ENCODE peak calls at places on chromosomes 13 and 19, in six cellular contexts. One of them, this sample, is unnamed.
A peak's percentile ranks its signal among the peaks of the same experiment; 100 is the strongest.

GRCh38 chr19:49704888-49705642 is 14.1 kb downstream of the CPT1C start:
- DNase-seq in GM23248: no peak
- DNase-seq in colonic mucosa: no peak
- DNase-seq in left colon: no peak
- DNase-seq in DMS153: no peak
- DNase-seq in psoas muscle: no peak
- DNase-seq in this sample: no peak

GRCh38 chr19:34838753-34839431 is 65.9 kb upstream of the ZNF599 start:
- DNase-seq in GM23248: peak; percentile 37
- DNase-seq in colonic mucosa: peak; percentile 45
- DNase-seq in left colon: no peak
- DNase-seq in DMS153: peak; percentile 3
- DNase-seq in psoas muscle: peak; percentile 18
- DNase-seq in this sample: no peak

GRCh38 chr19:51098366-51099069 is 9.7 kb downstream of the CTU1 start:
- DNase-seq in GM23248: no peak
- DNase-seq in colonic mucosa: no peak
- DNase-seq in left colon: peak; percentile 32
- DNase-seq in DMS153: no peak
- DNase-seq in psoas muscle: peak; percentile 37
- DNase-seq in this sample: no peak

GRCh38 chr19:33677745-33678426 is 56.1 kb downstream of the CHST8 start:
- DNase-seq in GM23248: no peak
- DNase-seq in colonic mucosa: no peak
- DNase-seq in left colon: no peak
- DNase-seq in DMS153: no peak
- DNase-seq in psoas muscle: no peak
- DNase-seq in this sample: no peak

GRCh38 chr19:39296055-39296645 is at the start of gene IFNL1:
- DNase-seq in GM23248: no peak
- DNase-seq in colonic mucosa: no peak
- DNase-seq in left colon: no peak
- DNase-seq in DMS153: no peak
- DNase-seq in psoas muscle: no peak
- DNase-seq in this sample: peak; percentile 25

GRCh38 chr19:38049105-38049649 is 142.2 kb downstream of the SIPA1L3 start:
- DNase-seq in GM23248: no peak
- DNase-seq in colonic mucosa: no peak
- DNase-seq in left colon: no peak
- DNase-seq in DMS153: no peak
- DNase-seq in psoas muscle: no peak
- DNase-seq in this sample: no peak

GRCh38 chr13:93029536-93029935 is 197.1 kb upstream of the GPC6 start:
- DNase-seq in GM23248: peak; percentile 65
- DNase-seq in colonic mucosa: no peak
- DNase-seq in left colon: no peak
- DNase-seq in DMS153: no peak
- DNase-seq in psoas muscle: no peak
- DNase-seq in this sample: no peak

GRCh38 chr19:44847144-44848035 is 1.3 kb downstream of the NECTIN2 start:
- DNase-seq in GM23248: peak; percentile 80
- DNase-seq in colonic mucosa: peak; percentile 86
- DNase-seq in left colon: peak; percentile 85
- DNase-seq in DMS153: peak; percentile 40
- DNase-seq in psoas muscle: peak; percentile 69
- DNase-seq in this sample: peak; percentile 85

GRCh38 chr19:18940791-18941627 is at the start of gene HOMER3:
- DNase-seq in GM23248: peak; percentile 85
- DNase-seq in colonic mucosa: peak; percentile 84
- DNase-seq in left colon: peak; percentile 49
- DNase-seq in DMS153: no peak
- DNase-seq in psoas muscle: peak; percentile 87
- DNase-seq in this sample: peak; percentile 71

GRCh38 chr13:107301724-107302374 is 733.9 kb upstream of the ARGLU1 start:
- DNase-seq in GM23248: peak; percentile 29
- DNase-seq in colonic mucosa: no peak
- DNase-seq in left colon: no peak
- DNase-seq in DMS153: peak; percentile 4
- DNase-seq in psoas muscle: no peak
- DNase-seq in this sample: no peak

GRCh38 chr19:1157931-1158884 is 15.9 kb downstream of the SBNO2 start:
- DNase-seq in GM23248: no peak
- DNase-seq in colonic mucosa: no peak
- DNase-seq in left colon: no peak
- DNase-seq in DMS153: no peak
- DNase-seq in psoas muscle: no peak
- DNase-seq in this sample: no peak

GRCh38 chr13:40375522-40376171 is 290.8 kb downstream of the FOXO1 start:
- DNase-seq in GM23248: peak; percentile 12
- DNase-seq in colonic mucosa: no peak
- DNase-seq in left colon: no peak
- DNase-seq in DMS153: no peak
- DNase-seq in psoas muscle: peak; percentile 38
- DNase-seq in this sample: no peak

GRCh38 chr13:44331912-44332840 is 41.4 kb upstream of the SERP2 start:
- DNase-seq in GM23248: peak; percentile 72
- DNase-seq in colonic mucosa: no peak
- DNase-seq in left colon: peak; percentile 65
- DNase-seq in DMS153: no peak
- DNase-seq in psoas muscle: peak; percentile 55
- DNase-seq in this sample: no peak

GRCh38 chr13:41383400-41383799 is 72.3 kb downstream of the NAA16 start:
- DNase-seq in GM23248: peak; percentile 10
- DNase-seq in colonic mucosa: no peak
- DNase-seq in left colon: no peak
- DNase-seq in DMS153: no peak
- DNase-seq in psoas muscle: no peak
- DNase-seq in this sample: no peak

GRCh38 chr19:55345818-55346724 is 6.4 kb downstream of the KMT5C start:
- DNase-seq in GM23248: peak; percentile 34
- DNase-seq in colonic mucosa: peak; percentile 82
- DNase-seq in left colon: peak; percentile 66
- DNase-seq in DMS153: no peak
- DNase-seq in psoas muscle: peak; percentile 65
- DNase-seq in this sample: no peak

GRCh38 chr13:59094149-59094548 is 1069.6 kb downstream of the DIAPH3 start:
- DNase-seq in GM23248: no peak
- DNase-seq in colonic mucosa: no peak
- DNase-seq in left colon: no peak
- DNase-seq in DMS153: no peak
- DNase-seq in psoas muscle: no peak
- DNase-seq in this sample: no peak

GRCh38 chr19:1019980-1020867 is 699 bp downstream of the TMEM259 start:
- DNase-seq in GM23248: no peak
- DNase-seq in colonic mucosa: peak; percentile 57
- DNase-seq in left colon: peak; percentile 57
- DNase-seq in DMS153: no peak
- DNase-seq in psoas muscle: no peak
- DNase-seq in this sample: no peak

GRCh38 chr19:46284635-46285034 is 12.2 kb upstream of the HIF3A start:
- DNase-seq in GM23248: no peak
- DNase-seq in colonic mucosa: no peak
- DNase-seq in left colon: no peak
- DNase-seq in DMS153: no peak
- DNase-seq in psoas muscle: no peak
- DNase-seq in this sample: no peak

GRCh38 chr19:35048911-35049411 is 7.4 kb downstream of the HPN start:
- DNase-seq in GM23248: no peak
- DNase-seq in colonic mucosa: no peak
- DNase-seq in left colon: no peak
- DNase-seq in DMS153: peak; percentile 24
- DNase-seq in psoas muscle: peak; percentile 74
- DNase-seq in this sample: no peak

GRCh38 chr13:26220575-26220974 is 1.5 kb downstream of the RNF6 start:
- DNase-seq in GM23248: peak; percentile 75
- DNase-seq in colonic mucosa: no peak
- DNase-seq in left colon: no peak
- DNase-seq in DMS153: no peak
- DNase-seq in psoas muscle: no peak
- DNase-seq in this sample: no peak

GRCh38 chr13:79385694-79386093 is 20.4 kb downstream of the RBM26 start:
- DNase-seq in GM23248: peak; percentile 22
- DNase-seq in colonic mucosa: no peak
- DNase-seq in left colon: no peak
- DNase-seq in DMS153: no peak
- DNase-seq in psoas muscle: no peak
- DNase-seq in this sample: no peak

GRCh38 chr19:58181902-58182576 is 822 bp upstream of the ZNF274 start:
- DNase-seq in GM23248: peak; percentile 34
- DNase-seq in colonic mucosa: peak; percentile 43
- DNase-seq in left colon: no peak
- DNase-seq in DMS153: peak; percentile 2
- DNase-seq in psoas muscle: peak; percentile 19
- DNase-seq in this sample: no peak

GRCh38 chr13:71964491-71965108 is 97.6 kb upstream of the DACH1 start:
- DNase-seq in GM23248: no peak
- DNase-seq in colonic mucosa: no peak
- DNase-seq in left colon: no peak
- DNase-seq in DMS153: no peak
- DNase-seq in psoas muscle: no peak
- DNase-seq in this sample: no peak

GRCh38 chr19:4620675-4621074 is 18.6 kb upstream of the TNFAIP8L1 start:
- DNase-seq in GM23248: peak; percentile 49
- DNase-seq in colonic mucosa: no peak
- DNase-seq in left colon: no peak
- DNase-seq in DMS153: no peak
- DNase-seq in psoas muscle: no peak
- DNase-seq in this sample: no peak

GRCh38 chr13:32911506-32911905 is 104.7 kb upstream of the KL start:
- DNase-seq in GM23248: peak; percentile 63
- DNase-seq in colonic mucosa: no peak
- DNase-seq in left colon: no peak
- DNase-seq in DMS153: peak; percentile 74
- DNase-seq in psoas muscle: no peak
- DNase-seq in this sample: peak; percentile 75

GRCh38 chr19:38695319-38695683 is 47.9 kb downstream of the ACTN4 start:
- DNase-seq in GM23248: no peak
- DNase-seq in colonic mucosa: no peak
- DNase-seq in left colon: no peak
- DNase-seq in DMS153: no peak
- DNase-seq in psoas muscle: no peak
- DNase-seq in this sample: no peak

GRCh38 chr13:68275758-68276157 is 1045.6 kb upstream of the PCDH9 start:
- DNase-seq in GM23248: no peak
- DNase-seq in colonic mucosa: no peak
- DNase-seq in left colon: no peak
- DNase-seq in DMS153: no peak
- DNase-seq in psoas muscle: no peak
- DNase-seq in this sample: no peak

This sample was measured in T47D.